ENCODE peak calls at places on chromosomes 5 and 9, in four cellular contexts. D is HCT116, C is HepG2, Q is K562. P is an unnamed sample.

GRCh38 chr5:80069918-80070318 is 34.8 kb downstream of the THBS4 start:
- DNase-seq in D (no peak), C (no peak), Q (no peak), P (no peak)

GRCh38 chr5:135246923-135247795 is 151.9 kb downstream of the MACROH2A1 start:
- DNase-seq in D (peak), C (no peak), Q (peak), P (peak)

GRCh38 chr5:67371924-67372323 is 175.3 kb upstream of the CD180 start:
- DNase-seq in D (no peak), C (no peak), Q (no peak), P (no peak)

GRCh38 chr5:172439785-172440480 is 14.4 kb downstream of the SH3PXD2B start:
- DNase-seq in D (no peak), C (no peak), Q (no peak), P (no peak)

GRCh38 chr5:5306696-5307095 is 115.8 kb upstream of the ICE1 start:
- DNase-seq in D (no peak), C (no peak), Q (no peak), P (no peak)

GRCh38 chr9:91071185-91071990 is 269.8 kb downstream of the SYK start:
- DNase-seq in D (no peak), C (peak), Q (no peak), P (no peak)

GRCh38 chr5:11524188-11524587 is 380.1 kb downstream of the CTNND2 start:
- DNase-seq in D (no peak), C (no peak), Q (no peak), P (no peak)

GRCh38 chr5:1668141-1668721 is 131.4 kb downstream of the MRPL36 start:
- DNase-seq in D (no peak), C (no peak), Q (peak), P (no peak)

GRCh38 chr9:4137234-4137633 is 162.6 kb downstream of the GLIS3 start:
- DNase-seq in D (peak), C (peak), Q (no peak), P (peak)

GRCh38 chr5:665541-665955 is 27.6 kb downstream of the TPPP start:
- DNase-seq in D (no peak), C (no peak), Q (peak), P (no peak)

GRCh38 chr9:107308461-107308860 is 25.4 kb downstream of the RAD23B start:
- DNase-seq in D (no peak), C (no peak), Q (no peak), P (no peak)

DNA sequence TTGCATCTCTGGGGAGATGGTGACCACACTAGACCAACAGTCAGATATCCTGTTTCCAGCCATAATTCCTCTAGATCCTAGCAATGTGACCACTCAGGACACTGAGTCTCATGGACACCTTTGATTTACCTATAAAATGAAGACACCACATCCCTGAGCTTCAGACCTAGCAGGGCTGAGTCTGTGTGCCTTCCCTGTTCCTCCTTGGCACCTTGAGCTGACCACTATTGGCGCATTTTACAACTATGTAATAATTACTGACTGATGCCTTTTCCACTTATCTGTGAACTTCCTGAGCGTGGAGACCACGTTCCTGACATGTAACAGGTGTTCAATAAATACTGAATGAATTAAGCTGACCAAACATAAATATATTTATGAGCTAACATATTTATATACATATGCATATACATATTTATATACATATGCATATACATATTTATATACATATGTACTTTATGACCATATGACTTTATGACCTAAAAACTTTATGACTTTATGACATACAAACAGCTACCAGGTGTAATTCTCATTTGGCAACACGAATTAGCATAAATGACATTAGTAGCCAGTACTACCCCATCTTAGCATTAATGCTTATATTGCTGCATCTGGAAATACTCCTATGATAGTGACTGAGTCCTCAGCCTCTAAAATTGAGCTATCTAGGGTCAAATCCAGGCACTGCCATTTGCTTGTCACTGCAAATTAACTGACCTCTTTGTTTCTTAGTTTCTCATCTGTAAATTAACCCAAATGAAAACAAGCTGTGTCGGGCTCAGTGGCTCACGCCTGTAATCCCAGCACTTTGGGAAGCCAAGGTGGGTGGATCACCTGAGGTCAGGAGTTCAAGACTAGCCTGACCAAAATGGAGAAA is 150.6 kb downstream of the GNA14 start:
- DNase-seq in D (no peak), C (no peak), Q (no peak), P (no peak)
- TF ChIP-seq POLR2AphosphoS5 in D (no peak), C (no peak), Q (no peak), P (no peak)

GRCh38 chr5:33482335-33482734 is 41.6 kb downstream of the TARS1 start:
- DNase-seq in D (no peak), C (no peak), Q (no peak), P (no peak)
- TF ChIP-seq TCF7L2 in D (no peak), C (no peak), Q (no peak), P (no peak)

DNA sequence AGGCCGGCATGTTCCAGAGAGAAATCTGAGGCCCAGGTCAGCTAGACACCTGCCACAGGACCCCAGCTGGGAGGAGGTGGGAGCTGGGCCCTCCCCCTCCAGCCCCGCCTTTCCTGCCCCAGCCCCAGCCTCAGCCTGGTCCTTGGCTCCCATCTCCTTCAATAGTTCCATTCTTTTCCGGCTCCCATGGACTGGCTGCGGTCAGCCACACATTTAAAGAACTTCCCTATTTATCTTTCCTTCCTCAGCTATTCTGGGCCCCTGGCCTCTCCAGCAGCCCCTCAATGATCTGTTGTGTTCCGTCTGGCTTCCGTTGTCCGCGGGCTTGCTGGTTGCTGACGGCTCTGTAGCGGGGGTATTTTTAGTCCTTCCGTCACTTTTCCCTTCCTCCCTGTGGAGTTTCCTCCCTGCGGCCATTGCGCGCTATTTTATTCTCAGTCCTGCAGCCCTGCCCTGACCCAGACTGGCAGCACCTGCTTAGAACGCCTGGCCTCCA is 73.8 kb downstream of the AMBP start:
- DNase-seq in D (no peak), C (no peak), Q (no peak), P (no peak)
- H3K4me3 ChIP-seq in D (no peak), C (no peak), Q (no peak), P (no peak)

GRCh38 chr5:59188415-59189225 is 605.7 kb downstream of the RAB3C start:
- DNase-seq in D (peak), C (peak), Q (peak), P (no peak)

GRCh38 chr5:59186623-59187022 is 603.7 kb downstream of the RAB3C start:
- DNase-seq in D (no peak), C (no peak), Q (no peak), P (no peak)

GRCh38 chr5:59189482-59189881 is 606.6 kb downstream of the RAB3C start:
- DNase-seq in D (no peak), C (no peak), Q (no peak), P (no peak)

GRCh38 chr5:59185757-59186385 is 603.0 kb downstream of the RAB3C start:
- DNase-seq in D (no peak), C (no peak), Q (no peak), P (no peak)

GRCh38 chr5:59187772-59188347 is 605.0 kb downstream of the RAB3C start:
- DNase-seq in D (no peak), C (no peak), Q (no peak), P (no peak)
- TF ChIP-seq POLR2AphosphoS5 in D (no peak), C (no peak), Q (no peak), P (no peak)

P was measured in Panc1.